ENCODE peak calls at places on chromosomes 1 and 21, in eight cellular contexts. J, M, I, B, W, Z, N and D are unnamed samples.

GRCh38 chr1:18796950-18797349 is 62.5 kb downstream of the TAS1R2 start:
- DNase-seq in J (no peak), M (no peak), I (no peak), B (no peak), W (no peak), Z (no peak), N (no peak), D (no peak)

GRCh38 chr1:28553229-28553930 is 495 bp downstream of the TRNAU1AP start:
- DNase-seq in J (peak), M (peak), I (peak), B (peak), W (peak), Z (no peak), N (peak), D (peak)

GRCh38 chr1:232059726-232060360 is 433.3 kb downstream of the DISC1 start:
- DNase-seq in J (no peak), M (no peak), I (no peak), B (no peak), W (no peak), Z (no peak), N (peak), D (no peak)

GRCh38 chr21:15732996-15733329 is 3.2 kb downstream of the USP25 start:
- DNase-seq in J (no peak), M (no peak), I (no peak), B (no peak), W (no peak), Z (no peak), N (no peak), D (no peak)

GRCh38 chr1:21906173-21907078 is 30.7 kb downstream of the HSPG2 start:
- DNase-seq in J (peak), M (no peak), I (peak), B (no peak), W (no peak), Z (no peak), N (peak), D (no peak)

GRCh38 chr1:170032531-170033295 is 41.8 kb downstream of the KIFAP3 start:
- DNase-seq in J (peak), M (no peak), I (peak), B (no peak), W (no peak), Z (no peak), N (no peak), D (no peak)

GRCh38 chr1:203696673-203697072 is 68.3 kb upstream of the LAX1 start:
- DNase-seq in J (no peak), M (no peak), I (no peak), B (no peak), W (no peak), Z (no peak), N (no peak), D (no peak)

GRCh38 chr1:168521391-168522000 is 22.3 kb downstream of the XCL2 start:
- DNase-seq in J (no peak), M (no peak), I (no peak), B (no peak), W (no peak), Z (no peak), N (no peak), D (peak)

GRCh38 chr21:31908106-31909031 is 35.5 kb downstream of the HUNK start:
- DNase-seq in J (no peak), M (peak), I (peak), B (peak), W (no peak), Z (peak), N (peak), D (no peak)

GRCh38 chr1:115873184-115873583 is 32.3 kb upstream of the NHLH2 start:
- DNase-seq in J (no peak), M (no peak), I (no peak), B (no peak), W (no peak), Z (no peak), N (no peak), D (no peak)

GRCh38 chr1:161801955-161802354 is 35.8 kb downstream of the ATF6 start:
- DNase-seq in J (no peak), M (peak), I (no peak), B (peak), W (no peak), Z (no peak), N (peak), D (peak)

GRCh38 chr1:167339405-167339804 is 118.7 kb downstream of the POU2F1 start:
- DNase-seq in J (no peak), M (no peak), I (no peak), B (no peak), W (no peak), Z (no peak), N (no peak), D (no peak)

GRCh38 chr1:29156543-29157268 is 25.0 kb downstream of the SRSF4 start:
- DNase-seq in J (peak), M (no peak), I (no peak), B (no peak), W (no peak), Z (no peak), N (peak), D (no peak)

GRCh38 chr1:71956613-71957012 is 325.7 kb downstream of the NEGR1 start:
- DNase-seq in J (no peak), M (no peak), I (no peak), B (no peak), W (no peak), Z (no peak), N (no peak), D (no peak)

GRCh38 chr1:11169202-11169601 is 20.0 kb upstream of the ANGPTL7 start:
- DNase-seq in J (no peak), M (no peak), I (no peak), B (no peak), W (no peak), Z (no peak), N (no peak), D (no peak)

GRCh38 chr1:215114154-215114933 is 31.8 kb downstream of the KCNK2 start:
- DNase-seq in J (peak), M (no peak), I (peak), B (no peak), W (peak), Z (no peak), N (no peak), D (no peak)

GRCh38 chr1:224696891-224697765 is 81.0 kb downstream of the CNIH3 start:
- DNase-seq in J (peak), M (no peak), I (peak), B (no peak), W (no peak), Z (no peak), N (no peak), D (no peak)

GRCh38 chr1:184877992-184878391 is 96.3 kb downstream of the NIBAN1 start:
- DNase-seq in J (no peak), M (no peak), I (no peak), B (no peak), W (no peak), Z (no peak), N (no peak), D (no peak)

GRCh38 chr1:91402023-91402422 is 2.6 kb downstream of the HFM1 start:
- DNase-seq in J (peak), M (no peak), I (peak), B (peak), W (no peak), Z (peak), N (no peak), D (peak)

GRCh38 chr1:42128499-42128898 is 24.7 kb upstream of the GUCA2B start:
- DNase-seq in J (no peak), M (no peak), I (no peak), B (no peak), W (no peak), Z (no peak), N (no peak), D (no peak)

GRCh38 chr1:25644962-25645361 is 28.4 kb downstream of the MAN1C1 start:
- DNase-seq in J (no peak), M (no peak), I (no peak), B (no peak), W (no peak), Z (no peak), N (no peak), D (no peak)

GRCh38 chr21:16330340-16331319 is 600.8 kb downstream of the USP25 start:
- DNase-seq in J (peak), M (peak), I (peak), B (peak), W (no peak), Z (peak), N (peak), D (peak)

GRCh38 chr1:159924025-159924790 is 1.1 kb downstream of the TAGLN2 start:
- DNase-seq in J (peak), M (no peak), I (peak), B (peak), W (no peak), Z (peak), N (peak), D (peak)

GRCh38 chr1:69737527-69738176 is 169.9 kb downstream of the LRRC7 start:
- DNase-seq in J (peak), M (peak), I (peak), B (peak), W (peak), Z (peak), N (peak), D (peak)

GRCh38 chr1:104064391-104064790 is 314.7 kb downstream of the AMY1C start:
- DNase-seq in J (peak), M (no peak), I (no peak), B (no peak), W (no peak), Z (no peak), N (no peak), D (no peak)

GRCh38 chr1:112674986-112675727 is 698 bp downstream of the MOV10 start:
- DNase-seq in J (peak), M (peak), I (peak), B (peak), W (no peak), Z (peak), N (peak), D (no peak)

GRCh38 chr1:2386636-2387611 is 4.4 kb downstream of the MORN1 start:
- DNase-seq in J (no peak), M (no peak), I (no peak), B (no peak), W (no peak), Z (no peak), N (no peak), D (no peak)

GRCh38 chr1:112172294-112172882 is 182.9 kb upstream of the KCND3 start:
- DNase-seq in J (peak), M (peak), I (peak), B (peak), W (peak), Z (peak), N (peak), D (peak)

GRCh38 chr1:42737257-42737656 is 2.8 kb downstream of the CLDN19 start:
- DNase-seq in J (no peak), M (no peak), I (no peak), B (no peak), W (no peak), Z (no peak), N (no peak), D (peak)

GRCh38 chr1:12629974-12630760 is 12.2 kb upstream of the DHRS3 start:
- DNase-seq in J (no peak), M (no peak), I (no peak), B (no peak), W (no peak), Z (no peak), N (no peak), D (no peak)

GRCh38 chr1:156926175-156926574 is 5.7 kb downstream of the LRRC71 start:
- DNase-seq in J (peak), M (no peak), I (peak), B (no peak), W (peak), Z (no peak), N (peak), D (no peak)

GRCh38 chr1:20732588-20733360 is at the start of gene SH2D5:
- DNase-seq in J (peak), M (peak), I (peak), B (peak), W (peak), Z (peak), N (peak), D (peak)

GRCh38 chr1:168623003-168623828 is 46.8 kb downstream of the XCL1 start:
- DNase-seq in J (peak), M (no peak), I (peak), B (no peak), W (no peak), Z (no peak), N (peak), D (no peak)

GRCh38 chr1:29286194-29286767 is 50.0 kb downstream of the PTPRU start:
- DNase-seq in J (no peak), M (no peak), I (no peak), B (no peak), W (no peak), Z (no peak), N (peak), D (no peak)

GRCh38 chr1:203512830-203513578 is 19.1 kb downstream of the OPTC start:
- DNase-seq in J (peak), M (no peak), I (peak), B (no peak), W (no peak), Z (peak), N (peak), D (no peak)

GRCh38 chr21:16870116-16870515 is 642.7 kb upstream of the CXADR start:
- DNase-seq in J (peak), M (no peak), I (peak), B (no peak), W (no peak), Z (no peak), N (peak), D (no peak)

DNA sequence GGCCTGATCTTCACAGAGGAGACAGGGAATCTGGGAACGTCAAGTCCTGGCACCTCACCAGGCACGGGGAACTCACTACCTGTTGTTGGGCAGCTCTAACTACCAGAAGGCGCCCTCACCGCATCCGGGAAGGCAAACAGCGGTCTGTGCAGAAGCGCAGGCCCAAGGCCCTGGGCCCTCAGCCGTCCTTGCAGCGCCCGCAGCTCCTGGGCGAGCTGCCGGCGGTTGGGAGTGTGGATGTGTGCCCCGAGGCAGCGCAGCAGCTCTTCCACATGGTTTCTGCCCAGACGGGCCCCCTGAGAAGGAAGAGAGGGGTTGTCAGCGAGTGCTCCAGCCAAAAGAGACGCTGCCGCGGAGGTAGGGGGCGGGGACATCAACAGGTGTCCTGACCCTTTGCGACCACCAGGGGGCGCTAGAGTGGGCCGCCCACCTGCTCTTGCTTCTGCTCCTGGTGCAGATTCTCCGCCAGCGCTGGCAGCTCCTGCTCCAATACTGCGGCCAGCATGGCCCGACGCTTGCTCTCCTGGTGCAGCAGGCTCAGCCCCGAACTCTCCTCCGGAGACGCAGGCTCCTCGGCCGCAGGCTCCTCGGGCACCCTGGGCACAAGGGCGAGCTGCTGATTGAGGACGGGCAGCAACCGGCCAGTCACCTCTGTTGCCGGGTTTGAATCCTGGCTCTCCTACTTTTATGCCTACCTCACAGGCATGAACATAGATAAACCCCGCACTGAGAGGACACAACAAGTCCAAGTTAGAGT is 9.3 kb downstream of the MAP3K6 start:
- DNase-seq in J (peak), M (peak), I (peak), B (peak), W (no peak), Z (peak), N (peak), D (peak)
- H2AFZ ChIP-seq in J (no peak), M (no peak), I (no peak), B (peak), W (no peak), Z (no peak), N (no peak), D (peak)

GRCh38 chr1:189983156-189983555 is 494.5 kb downstream of the BRINP3 start:
- DNase-seq in J (no peak), M (no peak), I (no peak), B (no peak), W (no peak), Z (no peak), N (no peak), D (no peak)
- TF ChIP-seq EZH2 in J (no peak), M (no peak), I (no peak), B (no peak), W (no peak), Z (no peak), N (no peak), D (no peak)

DNA sequence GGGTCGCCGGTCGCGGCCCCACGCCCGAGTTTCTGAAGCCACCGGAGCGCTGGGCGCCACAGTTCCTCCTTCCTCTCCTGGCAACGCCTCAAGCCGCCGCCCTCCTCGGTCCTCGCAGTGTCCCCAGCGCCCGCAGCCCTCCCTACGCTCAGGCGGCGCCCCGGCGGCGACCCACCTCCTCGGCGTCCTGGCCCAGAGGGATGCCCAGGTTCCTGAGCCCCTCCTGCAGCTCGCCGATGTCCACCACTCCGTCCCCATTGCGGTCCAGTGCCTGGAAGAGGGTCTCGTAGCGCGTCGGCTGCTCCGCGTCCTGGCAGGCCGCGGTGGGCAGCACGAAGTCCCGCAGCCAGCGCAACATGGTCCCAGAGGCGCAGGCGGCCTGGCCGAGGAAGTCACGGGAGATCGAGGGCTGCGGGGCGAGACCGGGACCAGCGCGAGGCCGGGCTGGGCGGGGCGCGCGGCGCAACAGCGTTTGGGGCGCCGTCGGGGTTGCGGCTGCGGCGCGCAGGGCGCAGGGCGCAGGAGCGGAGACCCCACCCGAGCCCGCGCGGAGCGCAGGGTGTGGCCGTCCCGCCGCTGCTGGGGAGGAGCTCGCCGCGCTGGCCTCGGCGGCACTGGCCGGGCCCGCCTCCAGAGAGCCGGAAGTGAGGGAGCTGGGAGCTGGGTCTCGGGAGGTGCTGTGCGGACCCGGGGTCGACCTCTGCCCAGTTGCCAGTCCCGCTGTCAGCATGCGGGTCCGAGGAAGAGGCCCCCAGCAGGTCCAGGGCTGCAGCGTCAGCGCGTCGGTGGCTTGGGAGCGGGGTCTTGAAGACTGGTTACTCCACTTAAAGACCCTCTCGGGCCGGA is at the start of gene SLC25A24:
- DNase-seq in J (peak), M (peak), I (peak), B (peak), W (no peak), Z (peak), N (peak), D (peak)
- H2AFZ ChIP-seq in J (peak), M (peak), I (peak), B (peak), W (peak), Z (peak), N (peak), D (peak)

GRCh38 chr21:36744560-36745231 is 45.8 kb downstream of the SIM2 start:
- DNase-seq in J (peak), M (no peak), I (no peak), B (no peak), W (no peak), Z (no peak), N (no peak), D (no peak)
- TF ChIP-seq EZH2 in J (peak), M (no peak), I (no peak), B (no peak), W (no peak), Z (no peak), N (no peak), D (no peak)